ENCODE peak calls at places on chromosomes 16 and 17, in six cellular contexts. D is fibroblast of lung, N is cardiac fibroblast, S is osteoblast, L is lower leg skin, J is AG10803. U is an unnamed sample.

GRCh38 chr17:50129303-50129945 is 536 bp downstream of the SAMD14 start:
- DNase-seq in S (no peak), N (peak; percentile 57), J (peak; percentile 63), L (no peak), D (no peak), U (peak; percentile 18)

GRCh38 chr17:66637491-66637890 is 197.4 kb upstream of the CACNG5 start:
- DNase-seq in L (no peak), J (no peak), S (no peak), N (no peak), D (no peak), U (no peak)

GRCh38 chr17:70622382-70623260 is 453.3 kb downstream of the KCNJ2 start:
- DNase-seq in S (peak; percentile 17), D (peak; percentile 59), J (peak; percentile 8), L (no peak), N (peak; percentile 48), U (peak; percentile 58)

GRCh38 chr16:75251280-75252048 is at the start of gene BCAR1:
- DNase-seq in N (peak; percentile 81), L (peak; percentile 65), S (peak; percentile 99), D (peak; percentile 92), J (peak; percentile 92), U (peak; percentile 89)

GRCh38 chr16:89657442-89658220 is at the start of the genes CHMP1A and SPATA33:
- DNase-seq in D (peak; percentile 84), S (peak; percentile 100), J (peak; percentile 80), L (peak; percentile 76), N (peak; percentile 86), U (peak; percentile 85)

GRCh38 chr17:79843475-79843916 is 4.3 kb upstream of the CBX4 start:
- DNase-seq in L (no peak), S (no peak), N (no peak), D (no peak), J (no peak), U (no peak)

GRCh38 chr16:15403392-15403995 is 7.9 kb downstream of the MPV17L start:
- DNase-seq in L (no peak), D (no peak), S (no peak), J (peak; percentile 21), N (peak; percentile 13), U (no peak)

GRCh38 chr17:31548709-31549108 is 157.2 kb downstream of the RAB11FIP4 start:
- DNase-seq in J (no peak), L (no peak), D (no peak), N (no peak), S (no peak), U (no peak)

GRCh38 chr17:9517396-9517795 is 58.2 kb downstream of the STX8 start:
- DNase-seq in D (no peak), S (no peak), J (no peak), N (no peak), L (no peak), U (no peak)

GRCh38 chr16:62240722-62241121 is 204.5 kb upstream of the CDH8 start:
- DNase-seq in S (no peak), L (no peak), D (no peak), J (no peak), N (no peak), U (no peak)

GRCh38 chr16:3949287-3949686 is 68.8 kb upstream of the CREBBP start:
- DNase-seq in D (no peak), S (peak; percentile 41), J (peak; percentile 22), N (no peak), L (no peak), U (no peak)

GRCh38 chr17:38958326-38958725 is 8.9 kb downstream of the FBXO47 start:
- DNase-seq in L (no peak), J (peak; percentile 48), D (peak; percentile 37), S (no peak), N (peak; percentile 51), U (peak; percentile 43)

GRCh38 chr16:88527186-88527936 is 42.8 kb upstream of the ZC3H18 start:
- DNase-seq in S (peak; percentile 98), L (no peak), N (peak; percentile 61), D (peak; percentile 72), J (peak; percentile 30), U (peak; percentile 34)

GRCh38 chr16:83402969-83403368 is 404.8 kb upstream of the HSBP1 start:
- DNase-seq in J (peak; percentile 38), N (peak; percentile 61), L (no peak), S (peak; percentile 86), D (peak; percentile 35), U (peak; percentile 49)

GRCh38 chr17:57939797-57940196 is 15.4 kb downstream of the CUEDC1 start:
- DNase-seq in S (peak; percentile 69), J (no peak), D (no peak), N (no peak), L (no peak), U (no peak)

GRCh38 chr17:78780852-78781338 is 1.2 kb downstream of the CYTH1 start:
- DNase-seq in J (no peak), L (no peak), D (peak; percentile 40), N (peak; percentile 31), S (no peak), U (no peak)

GRCh38 chr16:54687043-54687655 is 243.5 kb upstream of the IRX5 start:
- DNase-seq in D (no peak), L (no peak), J (no peak), N (no peak), S (no peak), U (no peak)

GRCh38 chr17:31321481-31321880 is at the start of gene EVI2A:
- DNase-seq in J (peak; percentile 70), N (peak; percentile 87), S (peak; percentile 27), D (peak; percentile 76), L (no peak), U (peak; percentile 90)

GRCh38 chr16:66925322-66925840 is at the start of gene RRAD:
- DNase-seq in J (peak; percentile 44), N (peak; percentile 40), L (no peak), D (peak; percentile 22), S (peak; percentile 95), U (peak; percentile 29)

GRCh38 chr16:1105888-1106620 is 10.0 kb upstream of the C1QTNF8 start:
- DNase-seq in D (peak; percentile 42), S (peak; percentile 100), L (no peak), J (peak; percentile 28), N (peak; percentile 57), U (peak; percentile 30)

DNA sequence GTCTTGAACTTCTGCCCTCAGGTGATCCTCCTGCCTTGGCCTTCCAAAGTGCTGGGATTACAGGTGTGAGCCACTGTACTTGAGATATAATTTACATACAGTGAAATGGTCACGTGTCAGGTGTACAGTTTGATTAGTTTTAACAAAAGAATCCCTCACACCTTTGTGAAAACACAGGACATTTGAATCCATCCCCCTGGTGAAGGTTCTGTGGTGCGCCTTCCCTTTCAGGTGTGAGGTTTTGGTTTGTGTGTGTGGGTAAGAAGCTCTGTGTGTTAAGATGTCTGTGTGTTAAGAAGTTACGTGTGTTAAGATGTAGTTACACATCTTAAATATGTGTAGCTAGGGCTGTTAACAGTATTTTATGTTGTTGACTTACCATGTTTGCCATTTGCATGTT is 4.4 kb downstream of the SEC14L1 start:
- DNase-seq in D (no peak), J (no peak), N (no peak), S (no peak), L (no peak), U (no peak)
- TF ChIP-seq CTCF in D (no peak), J (no peak), N (no peak), S (no peak), L (no peak), U (no peak)

DNA sequence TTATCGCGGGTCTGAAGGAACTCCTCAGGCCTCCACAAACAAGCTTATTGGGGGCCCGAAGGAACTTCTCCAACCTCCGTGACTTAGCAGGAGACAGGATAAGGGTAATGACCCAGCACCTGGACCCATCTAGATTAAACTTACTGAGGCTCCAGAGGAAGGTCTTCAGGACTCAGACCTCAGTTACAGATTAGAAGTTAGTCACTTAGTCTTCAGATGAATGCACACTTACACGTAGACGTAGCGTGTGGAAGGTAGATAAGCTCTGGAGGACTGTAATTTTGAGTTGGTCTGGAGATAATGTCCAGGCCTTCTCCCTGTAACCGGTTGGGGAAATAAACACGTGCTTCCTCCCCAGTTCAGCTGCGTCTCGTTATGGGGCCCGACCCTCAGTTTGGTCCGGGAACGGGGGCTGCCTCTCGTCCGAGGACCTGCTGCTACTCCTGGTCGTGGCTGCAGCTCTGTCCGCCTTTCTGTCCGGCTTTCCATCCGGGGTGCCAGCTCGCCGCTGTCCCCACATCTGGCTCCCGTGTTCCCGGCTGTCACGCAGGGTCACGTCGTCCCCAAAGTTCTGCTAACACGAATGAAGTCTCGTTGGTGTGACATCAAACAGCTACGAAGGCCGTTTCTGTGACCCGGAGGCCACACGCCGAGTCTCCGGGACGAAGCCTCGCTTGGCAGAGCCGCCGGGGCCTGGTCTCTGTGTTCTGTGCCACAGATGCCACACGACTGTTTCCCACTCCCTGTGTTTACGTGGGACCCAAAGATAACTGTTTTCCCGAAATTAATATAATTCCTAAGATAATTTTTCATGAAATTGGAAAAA is 11.8 kb upstream of the SECTM1 start:
- DNase-seq in D (no peak), J (no peak), L (no peak), N (no peak), S (peak; percentile 59), U (no peak)
- H3K4me3 ChIP-seq in D (no peak overlapping the region), J (no peak overlapping the region), L (no peak overlapping the region), N (no peak overlapping the region), S (no peak overlapping the region), U (no peak overlapping the region)

GRCh38 chr17:60169921-60170817 is 20.4 kb downstream of the CA4 start:
- DNase-seq in N (peak; percentile 81), J (peak; percentile 76), L (no peak), S (peak; percentile 41), D (peak; percentile 45), U (no peak)
- TF ChIP-seq CTCF in N (no peak), J (no peak), L (no peak), S (no peak), D (no peak), U (no peak)

DNA sequence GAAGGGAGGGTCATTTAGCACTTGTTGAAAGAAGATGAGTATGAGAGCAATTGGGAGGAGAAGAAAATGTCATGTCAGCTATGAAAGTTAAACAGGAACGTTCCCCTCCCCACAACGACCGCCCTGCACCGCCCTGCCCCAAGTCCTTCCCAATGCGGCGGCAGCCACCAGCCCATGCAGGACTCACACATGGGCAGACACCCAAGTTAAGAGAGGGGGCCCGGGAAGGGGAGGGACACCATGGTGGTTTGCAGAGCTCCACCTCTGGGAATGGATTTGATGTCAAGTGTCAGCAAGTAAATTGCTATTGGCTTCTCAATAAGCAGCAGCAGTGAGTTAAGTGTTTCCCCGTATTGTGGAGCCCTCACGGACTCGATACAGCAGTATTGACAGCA is 22.8 kb downstream of the ZFHX3 start:
- DNase-seq in D (peak; percentile 50), J (peak; percentile 22), N (no peak), S (no peak), L (no peak), U (peak; percentile 36)
- H3K4me3 ChIP-seq in D (no peak overlapping the region), J (no peak overlapping the region), N (no peak overlapping the region), S (no peak overlapping the region), L (no peak overlapping the region), U (no peak overlapping the region)

GRCh38 chr17:37082461-37082860 is 133.7 kb downstream of the AATF start:
- DNase-seq in L (no peak), J (no peak), N (no peak), S (no peak), D (no peak), U (no peak)
- TF ChIP-seq CTCF in L (no peak), J (no peak), N (no peak), S (peak; percentile 8), D (no peak), U (no peak)